ENCODE peak calls at places on chromosomes 5 and 9, in five cellular contexts. One of them, this sample, is unnamed.

GRCh38 chr5:17156463-17156862 is 61.0 kb upstream of the BASP1 start:
- DNase-seq in tibial artery: no peak
- DNase-seq in AML-193: no peak
- DNase-seq in T follicular helper cell: no peak
- DNase-seq in ovary: no peak
- DNase-seq in this sample: no peak

GRCh38 chr9:122807271-122807900 is 7.5 kb downstream of the OR1K1 start:
- DNase-seq in tibial artery: no peak
- DNase-seq in AML-193: no peak
- DNase-seq in T follicular helper cell: no peak
- DNase-seq in ovary: no peak
- DNase-seq in this sample: no peak

GRCh38 chr9:6008169-6008979 is 7.0 kb downstream of the RANBP6 start:
- DNase-seq in tibial artery: peak; percentile 98
- DNase-seq in AML-193: peak; percentile 94
- DNase-seq in T follicular helper cell: peak; percentile 93
- DNase-seq in ovary: peak; percentile 94
- DNase-seq in this sample: peak; percentile 95

GRCh38 chr9:77507212-77507961 is 140.7 kb downstream of the GNA14 start:
- DNase-seq in tibial artery: no peak
- DNase-seq in AML-193: no peak
- DNase-seq in T follicular helper cell: no peak
- DNase-seq in ovary: no peak
- DNase-seq in this sample: no peak

GRCh38 chr9:38120961-38121360 is 51.9 kb upstream of the SHB start:
- DNase-seq in tibial artery: no peak
- DNase-seq in AML-193: no peak
- DNase-seq in T follicular helper cell: no peak
- DNase-seq in ovary: no peak
- DNase-seq in this sample: peak; percentile 21

GRCh38 chr9:116238225-116238624 is 84.6 kb downstream of the PAPPA start:
- DNase-seq in tibial artery: no peak
- DNase-seq in AML-193: no peak
- DNase-seq in T follicular helper cell: no peak
- DNase-seq in ovary: no peak
- DNase-seq in this sample: no peak

GRCh38 chr9:91234523-91234922 is 127.2 kb downstream of the AUH start:
- DNase-seq in tibial artery: no peak
- DNase-seq in AML-193: no peak
- DNase-seq in T follicular helper cell: no peak
- DNase-seq in ovary: no peak
- DNase-seq in this sample: no peak

GRCh38 chr9:99076483-99077171 is 28.3 kb upstream of the TGFBR1 start:
- DNase-seq in tibial artery: no peak
- DNase-seq in AML-193: no peak
- DNase-seq in T follicular helper cell: no peak
- DNase-seq in ovary: no peak
- DNase-seq in this sample: no peak

GRCh38 chr5:135578685-135579341 is at the start of gene CXCL14:
- DNase-seq in tibial artery: peak; percentile 72
- DNase-seq in AML-193: no peak
- DNase-seq in T follicular helper cell: no peak
- DNase-seq in ovary: no peak
- DNase-seq in this sample: peak; percentile 76

GRCh38 chr5:531101-531748 is 7.0 kb upstream of the SLC9A3 start:
- DNase-seq in tibial artery: no peak
- DNase-seq in AML-193: no peak
- DNase-seq in T follicular helper cell: no peak
- DNase-seq in ovary: peak; percentile 4
- DNase-seq in this sample: peak; percentile 56

GRCh38 chr5:157541452-157542118 is 34.0 kb downstream of the ADAM19 start:
- DNase-seq in tibial artery: peak; percentile 24
- DNase-seq in AML-193: no peak
- DNase-seq in T follicular helper cell: no peak
- DNase-seq in ovary: no peak
- DNase-seq in this sample: no peak

GRCh38 chr9:7056237-7056636 is 298.5 kb downstream of the KDM4C start:
- DNase-seq in tibial artery: no peak
- DNase-seq in AML-193: no peak
- DNase-seq in T follicular helper cell: no peak
- DNase-seq in ovary: no peak
- DNase-seq in this sample: no peak

GRCh38 chr9:117291223-117291622 is 123.6 kb downstream of the ASTN2 start:
- DNase-seq in tibial artery: no peak
- DNase-seq in AML-193: no peak
- DNase-seq in T follicular helper cell: no peak
- DNase-seq in ovary: no peak
- DNase-seq in this sample: no peak

GRCh38 chr9:38081356-38082108 is 12.5 kb upstream of the SHB start:
- DNase-seq in tibial artery: no peak
- DNase-seq in AML-193: no peak
- DNase-seq in T follicular helper cell: no peak
- DNase-seq in ovary: no peak
- DNase-seq in this sample: no peak

GRCh38 chr9:21862871-21863270 is 60.4 kb downstream of the MTAP start:
- DNase-seq in tibial artery: no peak
- DNase-seq in AML-193: no peak
- DNase-seq in T follicular helper cell: no peak
- DNase-seq in ovary: no peak
- DNase-seq in this sample: no peak

GRCh38 chr9:138105561-138106505 is 228.3 kb downstream of the CACNA1B start:
- DNase-seq in tibial artery: no peak
- DNase-seq in AML-193: no peak
- DNase-seq in T follicular helper cell: no peak
- DNase-seq in ovary: no peak
- DNase-seq in this sample: no peak

GRCh38 chr9:133188006-133188842 is 20.8 kb downstream of the OBP2B start:
- DNase-seq in tibial artery: no peak
- DNase-seq in AML-193: no peak
- DNase-seq in T follicular helper cell: no peak
- DNase-seq in ovary: no peak
- DNase-seq in this sample: peak; percentile 45

GRCh38 chr9:98554752-98555151 is 154.0 kb downstream of the GABBR2 start:
- DNase-seq in tibial artery: no peak
- DNase-seq in AML-193: no peak
- DNase-seq in T follicular helper cell: no peak
- DNase-seq in ovary: no peak
- DNase-seq in this sample: no peak

This sample was measured in sciatic nerve.